ENCODE peak calls at places on chromosomes 7 and 10, in six cellular contexts. N is AG10803, E is HEK293T, F is RPMI8226, U is NCI-H774, O is HuH-7.5. M is an unnamed sample.

GRCh38 chr10:104109908-104110662 is 11.9 kb upstream of the SFR1 start:
- DNase-seq in N (peak; percentile 86), E (no peak), F (no peak), U (no peak), O (no peak), M (no peak)

GRCh38 chr7:128915841-128916642 is 5.5 kb upstream of the KCP start:
- DNase-seq in N (no peak), E (no peak), F (no peak), U (no peak), O (no peak), M (no peak)

GRCh38 chr7:28277364-28277763 is 96.8 kb upstream of the JAZF1 start:
- DNase-seq in N (no peak), E (no peak), F (no peak), U (no peak), O (no peak), M (no peak)

GRCh38 chr7:22332481-22332880 is 24.5 kb downstream of the RAPGEF5 start:
- DNase-seq in N (no peak), E (no peak), F (no peak), U (peak; percentile 21), O (no peak), M (no peak)

GRCh38 chr7:38374507-38374906 is 101.1 kb upstream of the TARP start:
- DNase-seq in N (peak; percentile 20), E (peak; percentile 30), F (peak; percentile 41), U (no peak), O (no peak), M (no peak)

GRCh38 chr7:14191686-14192098 is 202.2 kb upstream of the ETV1 start:
- DNase-seq in N (peak; percentile 27), E (no peak), F (no peak), U (no peak), O (no peak), M (no peak)

GRCh38 chr7:155824195-155824915 is 12.1 kb upstream of the SHH start:
- DNase-seq in N (no peak), E (no peak), F (no peak), U (no peak), O (no peak), M (no peak)

GRCh38 chr7:91876391-91877133 is 3.9 kb downstream of the MTERF1 start:
- DNase-seq in N (peak; percentile 27), E (no peak), F (no peak), U (no peak), O (no peak), M (no peak)

GRCh38 chr7:31100870-31101269 is 48.8 kb downstream of the ADCYAP1R1 start:
- DNase-seq in N (no peak), E (no peak), F (no peak), U (no peak), O (no peak), M (no peak)

GRCh38 chr10:680745-681144 is 8.7 kb downstream of the DIP2C start:
- DNase-seq in N (no peak), E (no peak), F (peak; percentile 19), U (no peak), O (no peak), M (no peak)

GRCh38 chr7:55099086-55099831 is 80.4 kb downstream of the EGFR start:
- DNase-seq in N (peak; percentile 75), E (no peak), F (no peak), U (no peak), O (no peak), M (no peak)

GRCh38 chr7:4189151-4189570 is 492.9 kb upstream of the FOXK1 start:
- DNase-seq in N (peak; percentile 3), E (no peak), F (no peak), U (peak; percentile 45), O (no peak), M (no peak)

GRCh38 chr7:122487131-122487530 is 182.6 kb upstream of the FEZF1 start:
- DNase-seq in N (peak; percentile 13), E (no peak), F (no peak), U (no peak), O (no peak), M (no peak)

GRCh38 chr10:34176351-34176750 is 638.7 kb downstream of the PARD3 start:
- DNase-seq in N (no peak), E (no peak), F (no peak), U (no peak), O (no peak), M (no peak)

GRCh38 chr10:100520811-100521210 is 1.1 kb upstream of the SEC31B start:
- DNase-seq in N (no peak), E (no peak), F (no peak), U (no peak), O (no peak), M (no peak)

GRCh38 chr10:34696423-34696822 is 118.7 kb downstream of the PARD3 start:
- DNase-seq in N (peak; percentile 52), E (no peak), F (no peak), U (no peak), O (no peak), M (no peak)

GRCh38 chr7:143222782-143223181 is 945 bp downstream of the TAS2R40 start:
- DNase-seq in N (no peak), E (no peak), F (no peak), U (no peak), O (no peak), M (no peak)

GRCh38 chr7:90843467-90843866 is 247.3 kb downstream of the CDK14 start:
- DNase-seq in N (no peak), E (no peak), F (no peak), U (no peak), O (no peak), M (no peak)

GRCh38 chr10:97174276-97174775 is 11.4 kb downstream of the SLIT1 start:
- DNase-seq in N (no peak), E (no peak), F (no peak), U (no peak), O (no peak), M (no peak)

GRCh38 chr7:137703291-137704010 is 143.3 kb downstream of the DGKI start:
- DNase-seq in N (peak; percentile 28), E (no peak), F (no peak), U (no peak), O (no peak), M (no peak)

GRCh38 chr10:92181575-92181974 is 109.3 kb downstream of the CPEB3 start:
- DNase-seq in N (no peak), E (peak; percentile 14), F (peak; percentile 19), U (no peak), O (peak; percentile 7), M (no peak)

GRCh38 chr10:98486421-98486820 is 39.7 kb upstream of the HPS1 start:
- DNase-seq in N (peak; percentile 88), E (no peak), F (no peak), U (no peak), O (no peak), M (no peak)

GRCh38 chr10:132467464-132468149 is 70.0 kb upstream of the INPP5A start:
- DNase-seq in N (no peak), E (no peak), F (no peak), U (no peak), O (no peak), M (no peak)

GRCh38 chr7:110573862-110574528 is 516.9 kb upstream of the LRRN3 start:
- DNase-seq in N (peak; percentile 27), E (no peak), F (peak; percentile 39), U (no peak), O (no peak), M (no peak)

GRCh38 chr7:54788664-54789063 is 29.7 kb upstream of the SEC61G start:
- DNase-seq in N (peak; percentile 86), E (peak; percentile 69), F (peak; percentile 36), U (peak; percentile 77), O (peak; percentile 80), M (no peak)

GRCh38 chr10:122939819-122940543 is 14.0 kb downstream of the C10orf88 start:
- DNase-seq in N (peak; percentile 22), E (no peak), F (no peak), U (no peak), O (no peak), M (no peak)